ENCODE peak calls at places on chromosomes 5 and 9, in four cellular contexts. One of them, this sample, is unnamed.

GRCh38 chr9:33297455-33297854 is 7.1 kb downstream of the NFX1 start:
- DNase-seq in fibroblast of lung: no peak
- DNase-seq in neuronal stem cell: no peak
- DNase-seq in neural progenitor cell: no peak
- DNase-seq in this sample: peak; percentile 93

GRCh38 chr5:163631846-163632245 is 126.4 kb downstream of the MAT2B start:
- DNase-seq in fibroblast of lung: no peak
- DNase-seq in neural progenitor cell: no peak
- DNase-seq in neuronal stem cell: no peak
- DNase-seq in this sample: no peak

GRCh38 chr9:129489838-129490582 is 130.9 kb downstream of the C9orf50 start:
- DNase-seq in fibroblast of lung: peak; percentile 43
- DNase-seq in neural progenitor cell: no peak
- DNase-seq in neuronal stem cell: no peak
- DNase-seq in this sample: no peak

GRCh38 chr5:153147891-153148623 is 342.4 kb upstream of the GRIA1 start:
- DNase-seq in neural progenitor cell: peak; percentile 82
- DNase-seq in neuronal stem cell: peak; percentile 20
- DNase-seq in fibroblast of lung: peak; percentile 72
- DNase-seq in this sample: peak; percentile 71

GRCh38 chr9:78261403-78262001 is 25.6 kb downstream of the CEP78 start:
- DNase-seq in neural progenitor cell: no peak
- DNase-seq in fibroblast of lung: peak; percentile 32
- DNase-seq in neuronal stem cell: no peak
- DNase-seq in this sample: peak; percentile 79

GRCh38 chr9:107737987-107738743 is 248.6 kb upstream of the KLF4 start:
- DNase-seq in neuronal stem cell: no peak
- DNase-seq in fibroblast of lung: peak; percentile 95
- DNase-seq in neural progenitor cell: no peak
- DNase-seq in this sample: no peak

GRCh38 chr5:72159501-72159911 is 52.2 kb downstream of the MAP1B start:
- DNase-seq in fibroblast of lung: peak; percentile 55
- DNase-seq in neural progenitor cell: no peak
- DNase-seq in neuronal stem cell: no peak
- DNase-seq in this sample: no peak

GRCh38 chr9:63816742-63817621 is 1468.0 kb downstream of the FOXD4L5 start:
- DNase-seq in neural progenitor cell: peak; percentile 95
- DNase-seq in fibroblast of lung: peak; percentile 88
- DNase-seq in neuronal stem cell: peak; percentile 87
- DNase-seq in this sample: peak; percentile 91

GRCh38 chr9:38004809-38005560 is 64.0 kb downstream of the SHB start:
- DNase-seq in neural progenitor cell: no peak
- DNase-seq in neuronal stem cell: no peak
- DNase-seq in fibroblast of lung: no peak
- DNase-seq in this sample: no peak

GRCh38 chr9:85248514-85249312 is 493.0 kb downstream of the AGTPBP1 start:
- DNase-seq in fibroblast of lung: peak; percentile 81
- DNase-seq in neural progenitor cell: no peak
- DNase-seq in neuronal stem cell: no peak
- DNase-seq in this sample: no peak

GRCh38 chr5:113067635-113068344 is 91.2 kb downstream of the DCP2 start:
- DNase-seq in neural progenitor cell: no peak
- DNase-seq in neuronal stem cell: no peak
- DNase-seq in fibroblast of lung: peak; percentile 37
- DNase-seq in this sample: no peak

GRCh38 chr5:1419476-1420210 is 25.6 kb downstream of the SLC6A3 start:
- DNase-seq in neuronal stem cell: no peak
- DNase-seq in fibroblast of lung: no peak
- DNase-seq in neural progenitor cell: no peak
- DNase-seq in this sample: no peak

GRCh38 chr5:59489551-59489950 is 404.0 kb downstream of the PDE4D start:
- DNase-seq in fibroblast of lung: no peak
- DNase-seq in neural progenitor cell: no peak
- DNase-seq in neuronal stem cell: no peak
- DNase-seq in this sample: no peak

GRCh38 chr9:36396985-36397384 is 3.1 kb downstream of the RNF38 start:
- DNase-seq in neural progenitor cell: no peak
- DNase-seq in neuronal stem cell: no peak
- DNase-seq in fibroblast of lung: no peak
- DNase-seq in this sample: no peak

GRCh38 chr5:114339108-114339507 is 22.8 kb upstream of the KCNN2 start:
- DNase-seq in fibroblast of lung: no peak
- DNase-seq in neural progenitor cell: no peak
- DNase-seq in neuronal stem cell: no peak
- DNase-seq in this sample: no peak

GRCh38 chr5:18882162-18882561 is 1105.8 kb downstream of the CDH18 start:
- DNase-seq in neuronal stem cell: no peak
- DNase-seq in neural progenitor cell: no peak
- DNase-seq in fibroblast of lung: no peak
- DNase-seq in this sample: no peak

GRCh38 chr9:38176256-38176655 is 107.2 kb upstream of the SHB start:
- DNase-seq in neuronal stem cell: no peak
- DNase-seq in fibroblast of lung: no peak
- DNase-seq in neural progenitor cell: no peak
- DNase-seq in this sample: no peak

GRCh38 chr5:68180286-68181038 is 35.1 kb upstream of the PIK3R1 start:
- DNase-seq in neural progenitor cell: no peak
- DNase-seq in fibroblast of lung: no peak
- DNase-seq in neuronal stem cell: no peak
- DNase-seq in this sample: no peak

DNA sequence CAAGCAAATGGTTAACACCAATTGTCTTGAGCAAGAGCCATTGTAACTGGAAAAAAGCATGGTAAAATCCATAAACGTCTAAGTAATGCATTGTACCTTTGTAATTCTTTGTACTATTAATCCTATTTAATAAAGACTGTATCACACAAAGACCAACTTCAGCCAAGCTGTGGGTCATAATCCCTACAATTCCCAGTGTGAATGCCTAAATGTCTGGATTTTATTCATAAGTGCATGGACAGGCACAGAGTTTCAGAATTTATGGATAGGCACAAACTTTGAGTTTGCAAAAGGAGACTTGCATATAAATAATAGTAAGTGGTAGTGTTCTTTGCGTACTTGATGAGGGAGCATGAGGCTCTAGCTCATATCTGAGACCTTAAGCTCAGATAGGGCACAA is 1280.2 kb upstream of the WWC1 start:
- DNase-seq in neuronal stem cell: no peak
- DNase-seq in fibroblast of lung: no peak
- DNase-seq in neural progenitor cell: no peak
- DNase-seq in this sample: no peak
- H2AFZ ChIP-seq in neuronal stem cell: no peak overlapping the region
- H2AFZ ChIP-seq in fibroblast of lung: no peak overlapping the region
- H2AFZ ChIP-seq in neural progenitor cell: no peak overlapping the region
- H2AFZ ChIP-seq in this sample: no peak overlapping the region

GRCh38 chr5:16450163-16450562 is 15.4 kb downstream of the ZNF622 start:
- DNase-seq in fibroblast of lung: no peak
- DNase-seq in neuronal stem cell: no peak
- DNase-seq in neural progenitor cell: no peak
- DNase-seq in this sample: no peak
- H3K27ac ChIP-seq in fibroblast of lung: no peak overlapping the region
- H3K27ac ChIP-seq in neuronal stem cell: no peak overlapping the region
- H3K27ac ChIP-seq in neural progenitor cell: no peak overlapping the region
- H3K27ac ChIP-seq in this sample: no peak overlapping the region

GRCh38 chr5:159702301-159702700 is 214.0 kb upstream of the ADRA1B start:
- DNase-seq in fibroblast of lung: no peak
- DNase-seq in neural progenitor cell: no peak
- DNase-seq in neuronal stem cell: no peak
- DNase-seq in this sample: no peak

GRCh38 chr5:159695741-159696294 is 220.5 kb upstream of the ADRA1B start:
- DNase-seq in neuronal stem cell: no peak
- DNase-seq in fibroblast of lung: no peak
- DNase-seq in neural progenitor cell: no peak
- DNase-seq in this sample: no peak

GRCh38 chr5:159700016-159700415 is 216.3 kb upstream of the ADRA1B start:
- DNase-seq in neural progenitor cell: no peak
- DNase-seq in fibroblast of lung: no peak
- DNase-seq in neuronal stem cell: no peak
- DNase-seq in this sample: no peak

GRCh38 chr5:159698322-159698721 is 218.0 kb upstream of the ADRA1B start:
- DNase-seq in fibroblast of lung: no peak
- DNase-seq in neural progenitor cell: no peak
- DNase-seq in neuronal stem cell: no peak
- DNase-seq in this sample: no peak

DNA sequence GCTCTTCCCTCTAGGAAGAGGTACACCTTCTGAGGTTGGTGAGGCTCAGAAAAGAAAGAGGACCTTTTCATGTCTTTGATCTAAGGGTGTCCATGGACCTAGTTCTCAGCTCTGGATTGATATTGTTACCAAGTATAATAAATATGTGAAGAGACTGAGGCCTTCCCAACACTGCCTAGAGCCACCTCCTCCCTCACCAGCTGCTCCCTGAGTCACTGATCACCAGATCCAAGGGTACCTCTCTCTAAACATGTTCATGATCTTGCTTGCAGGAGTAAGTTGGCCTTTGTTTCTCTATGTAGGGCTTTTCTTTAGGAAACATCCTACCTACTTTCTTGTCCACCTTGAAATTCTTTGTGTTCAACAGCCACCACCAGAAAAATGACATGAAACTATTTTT is 218.7 kb upstream of the ADRA1B start:
- DNase-seq in fibroblast of lung: no peak
- DNase-seq in neuronal stem cell: no peak
- DNase-seq in neural progenitor cell: no peak
- DNase-seq in this sample: no peak
- H2AFZ ChIP-seq in fibroblast of lung: no peak overlapping the region
- H2AFZ ChIP-seq in neuronal stem cell: no peak overlapping the region
- H2AFZ ChIP-seq in neural progenitor cell: no peak overlapping the region
- H2AFZ ChIP-seq in this sample: no peak overlapping the region

GRCh38 chr5:73899916-73900315 is 273.9 kb downstream of the ARHGEF28 start:
- DNase-seq in neuronal stem cell: no peak
- DNase-seq in neural progenitor cell: no peak
- DNase-seq in fibroblast of lung: no peak
- DNase-seq in this sample: no peak

GRCh38 chr5:73900566-73900965 is 274.6 kb downstream of the ARHGEF28 start:
- DNase-seq in neuronal stem cell: no peak
- DNase-seq in fibroblast of lung: no peak
- DNase-seq in neural progenitor cell: no peak
- DNase-seq in this sample: no peak

GRCh38 chr5:73901455-73901854 is 275.5 kb downstream of the ARHGEF28 start:
- DNase-seq in fibroblast of lung: no peak
- DNase-seq in neural progenitor cell: no peak
- DNase-seq in neuronal stem cell: no peak
- DNase-seq in this sample: no peak

GRCh38 chr5:73902327-73903051 is 276.5 kb downstream of the ARHGEF28 start:
- DNase-seq in neuronal stem cell: peak; percentile 54
- DNase-seq in fibroblast of lung: peak; percentile 59
- DNase-seq in neural progenitor cell: peak; percentile 65
- DNase-seq in this sample: peak; percentile 84

GRCh38 chr5:73901045-73901444 is 275.0 kb downstream of the ARHGEF28 start:
- DNase-seq in neural progenitor cell: peak; percentile 6
- DNase-seq in fibroblast of lung: peak; percentile 86
- DNase-seq in neuronal stem cell: no peak
- DNase-seq in this sample: no peak
- H3K27ac ChIP-seq in neural progenitor cell: no peak overlapping the region
- H3K27ac ChIP-seq in fibroblast of lung: no peak overlapping the region
- H3K27ac ChIP-seq in neuronal stem cell: no peak overlapping the region
- H3K27ac ChIP-seq in this sample: no peak overlapping the region

GRCh38 chr5:111214343-111214742 is 9.8 kb upstream of the CAMK4 start:
- DNase-seq in fibroblast of lung: no peak
- DNase-seq in neural progenitor cell: no peak
- DNase-seq in neuronal stem cell: no peak
- DNase-seq in this sample: no peak

GRCh38 chr5:111211341-111211740 is 12.8 kb upstream of the CAMK4 start:
- DNase-seq in neuronal stem cell: no peak
- DNase-seq in fibroblast of lung: no peak
- DNase-seq in neural progenitor cell: no peak
- DNase-seq in this sample: no peak
- H2AFZ ChIP-seq in neuronal stem cell: no peak overlapping the region
- H2AFZ ChIP-seq in fibroblast of lung: no peak overlapping the region
- H2AFZ ChIP-seq in neural progenitor cell: no peak overlapping the region
- H2AFZ ChIP-seq in this sample: no peak overlapping the region

DNA sequence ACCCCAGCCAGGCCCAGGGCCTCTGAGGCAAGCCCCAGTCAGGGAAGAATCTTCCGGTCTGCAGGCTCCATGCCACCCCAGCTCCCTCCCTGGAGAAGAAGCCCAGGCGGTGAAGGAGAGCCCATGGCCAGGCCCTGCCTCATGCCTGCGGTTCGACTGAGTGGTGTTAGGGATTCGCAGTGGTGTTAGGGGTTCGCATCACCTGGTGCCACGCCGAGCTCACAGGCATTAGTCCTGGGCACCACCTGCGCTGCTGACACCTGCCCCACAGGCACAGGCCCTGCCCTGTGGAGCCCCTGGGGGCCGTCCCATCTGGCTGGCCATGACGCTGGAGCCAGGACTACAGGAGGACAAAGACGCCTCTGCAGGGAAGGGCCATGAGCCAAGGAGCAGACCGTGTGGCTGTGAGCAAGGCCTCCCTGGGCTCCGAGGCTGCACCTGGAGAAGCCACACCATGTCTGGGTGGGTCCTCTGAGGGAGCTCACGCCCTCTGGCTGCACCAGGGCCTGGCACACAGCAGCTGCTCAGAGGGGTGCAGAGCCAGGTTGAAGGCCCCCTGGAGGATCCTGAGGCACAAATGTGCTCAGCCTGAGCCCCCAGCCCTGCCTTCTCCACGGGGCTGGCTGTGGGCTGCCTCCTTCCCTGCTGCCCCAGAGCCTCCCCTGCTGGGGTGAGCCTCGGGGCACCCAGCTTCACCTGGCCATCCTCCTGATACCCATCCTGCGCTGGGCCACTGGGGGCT is 27.6 kb upstream of the RNF130 start:
- DNase-seq in fibroblast of lung: no peak
- DNase-seq in neuronal stem cell: no peak
- DNase-seq in neural progenitor cell: no peak
- DNase-seq in this sample: no peak
- H3K27ac ChIP-seq in fibroblast of lung: no peak overlapping the region
- H3K27ac ChIP-seq in neuronal stem cell: no peak overlapping the region
- H3K27ac ChIP-seq in neural progenitor cell: no peak overlapping the region
- H3K27ac ChIP-seq in this sample: no peak overlapping the region

DNA sequence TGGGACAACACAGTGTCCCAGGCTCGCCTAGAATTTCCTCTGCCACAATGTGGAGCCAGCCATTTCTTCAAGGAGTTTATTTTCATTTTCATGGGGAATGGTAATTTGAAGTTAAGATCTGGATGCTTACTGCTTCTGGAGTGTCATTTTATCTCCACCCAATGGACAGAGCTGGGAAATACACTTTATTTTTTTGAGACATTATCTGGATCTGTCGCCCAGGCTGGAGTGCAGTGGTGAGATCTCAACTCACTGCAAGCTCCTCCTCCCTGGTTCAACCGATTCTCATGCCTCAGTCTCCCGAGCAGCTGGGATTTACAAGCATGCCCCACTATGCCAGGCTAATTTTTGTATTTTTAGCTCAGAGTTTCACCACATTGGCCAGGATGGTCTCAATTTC is 12.7 kb upstream of the THG1L start:
- DNase-seq in fibroblast of lung: peak; percentile 68
- DNase-seq in neuronal stem cell: no peak
- DNase-seq in neural progenitor cell: peak; percentile 10
- DNase-seq in this sample: peak; percentile 65
- H2AFZ ChIP-seq in fibroblast of lung: peak overlapping the region; percentile 59
- H2AFZ ChIP-seq in neuronal stem cell: peak overlapping the region; percentile 83
- H2AFZ ChIP-seq in neural progenitor cell: peak overlapping the region; percentile 70
- H2AFZ ChIP-seq in this sample: no peak overlapping the region